ENCODE peak calls at places on chromosomes 2 and 18, in six cellular contexts. W is KBM-7; D is iris pigment epithelial cell; M is mesothelial cell of epicardium; K is T-helper 9 cell; U is CD4-positive, alpha-beta T cell. F is an unnamed sample.

GRCh38 chr2:48902521-48902920 is 147.0 kb upstream of the LHCGR start:
- DNase-seq in U (no peak), D (peak), W (no peak), K (no peak), M (no peak), F (no peak)

GRCh38 chr18:24176727-24177416 is 38.0 kb downstream of the CABYR start:
- DNase-seq in W (peak), U (peak), K (peak), M (peak), D (peak), F (peak)

GRCh38 chr2:199914372-199914958 is 3.4 kb downstream of the C2orf69 start:
- DNase-seq in K (no peak), W (no peak), U (no peak), M (no peak), D (no peak), F (no peak)

GRCh38 chr2:20212459-20212870 is 12.5 kb downstream of the SDC1 start:
- DNase-seq in D (peak), M (peak), W (no peak), K (no peak), U (no peak), F (peak)

GRCh38 chr2:229407170-229407569 is 136.1 kb upstream of the PID1 start:
- DNase-seq in K (no peak), U (no peak), D (peak), W (no peak), M (no peak), F (peak)

GRCh38 chr2:164430166-164430783 is 191.0 kb downstream of the GRB14 start:
- DNase-seq in M (no peak), D (peak), U (no peak), K (no peak), W (peak), F (no peak)

GRCh38 chr2:112957511-112957910 is 20.3 kb upstream of the IL36G start:
- DNase-seq in U (no peak), M (no peak), W (no peak), K (no peak), D (no peak), F (no peak)

GRCh38 chr2:241597561-241597960 is 39.0 kb downstream of the BOK start:
- DNase-seq in U (no peak), D (no peak), K (no peak), W (no peak), M (no peak), F (no peak)

GRCh38 chr2:230942920-230943896 is 18.2 kb upstream of the GPR55 start:
- DNase-seq in M (no peak), K (no peak), U (no peak), W (peak), D (no peak), F (no peak)

GRCh38 chr2:27735263-27735904 is 36.1 kb upstream of the MRPL33 start:
- DNase-seq in M (peak), U (peak), D (peak), W (no peak), K (peak), F (peak)

GRCh38 chr2:240618776-240619175 is 6.5 kb upstream of the GPR35 start:
- DNase-seq in D (no peak), K (no peak), M (no peak), W (no peak), U (no peak), F (no peak)

GRCh38 chr2:144320491-144320890 is 199.4 kb downstream of the ZEB2 start:
- DNase-seq in K (peak), U (peak), M (no peak), W (peak), D (peak), F (no peak)

GRCh38 chr2:219309278-219309677 is at the start of gene PTPRN:
- DNase-seq in K (no peak), U (no peak), D (peak), W (no peak), M (no peak), F (no peak)

GRCh38 chr2:15092691-15093090 is 460.2 kb downstream of the LRATD1 start:
- DNase-seq in U (no peak), M (no peak), W (no peak), K (no peak), D (peak), F (no peak)

GRCh38 chr18:58525517-58525916 is 103.4 kb downstream of the ALPK2 start:
- DNase-seq in M (peak), D (peak), U (no peak), K (no peak), W (no peak), F (no peak)

GRCh38 chr2:229419158-229419557 is 148.1 kb upstream of the PID1 start:
- DNase-seq in U (no peak), W (no peak), D (no peak), M (no peak), K (no peak), F (no peak)

GRCh38 chr18:79779700-79780190 is 18.0 kb upstream of the KCNG2 start:
- DNase-seq in K (no peak), W (no peak), M (peak), U (no peak), D (no peak), F (no peak)

GRCh38 chr2:8581601-8582041 is 100.2 kb upstream of the ID2 start:
- DNase-seq in W (no peak), K (no peak), M (no peak), D (no peak), U (no peak), F (no peak)

GRCh38 chr2:106272202-106272807 is 78.2 kb upstream of the UXS1 start:
- DNase-seq in M (no peak), W (peak), U (no peak), K (no peak), D (no peak), F (no peak)

GRCh38 chr2:66443183-66443976 is 8.5 kb downstream of the MEIS1 start:
- DNase-seq in W (no peak), K (no peak), U (no peak), D (no peak), M (no peak), F (no peak)

GRCh38 chr2:56806924-56807323 is 623.1 kb downstream of the CCDC85A start:
- DNase-seq in W (no peak), K (no peak), M (no peak), U (no peak), D (no peak), F (no peak)

GRCh38 chr18:9846162-9846915 is 39.4 kb upstream of the TXNDC2 start:
- DNase-seq in W (no peak), M (no peak), K (no peak), D (no peak), U (no peak), F (no peak)

GRCh38 chr2:165369131-165369935 is 100.2 kb upstream of the CSRNP3 start:
- DNase-seq in D (no peak), U (no peak), K (no peak), W (no peak), M (peak), F (no peak)

GRCh38 chr2:186887107-186888090 is 38.4 kb upstream of the ZSWIM2 start:
- DNase-seq in W (peak), M (no peak), K (no peak), U (no peak), D (peak), F (peak)

GRCh38 chr2:240501531-240501991 is 56.2 kb downstream of the ANKMY1 start:
- DNase-seq in D (no peak), U (no peak), M (no peak), W (no peak), K (no peak), F (no peak)

GRCh38 chr2:54871457-54872103 is 148.1 kb downstream of the EML6 start:
- DNase-seq in K (no peak), W (peak), D (peak), M (no peak), U (no peak), F (no peak)

GRCh38 chr2:238418196-238418998 is 8.3 kb upstream of the ASB1 start:
- DNase-seq in M (no peak), U (no peak), K (no peak), D (no peak), W (no peak), F (no peak)

GRCh38 chr2:136179602-136179975 is 61.6 kb upstream of the CXCR4 start:
- DNase-seq in W (no peak), D (no peak), K (no peak), M (no peak), U (no peak), F (no peak)

GRCh38 chr2:860259-860855 is 90.3 kb upstream of the SNTG2 start:
- DNase-seq in U (no peak), M (peak), K (no peak), D (no peak), W (no peak), F (no peak)

GRCh38 chr2:21617885-21618434 is 494.2 kb downstream of the TDRD15 start:
- DNase-seq in W (no peak), K (no peak), M (no peak), U (no peak), D (no peak), F (no peak)

GRCh38 chr2:114610677-114611076 is 168.2 kb downstream of the DPP10 start:
- DNase-seq in U (no peak), D (no peak), W (no peak), M (no peak), K (no peak), F (no peak)

GRCh38 chr2:37629529-37629928 is 41.9 kb downstream of the CDC42EP3 start:
- DNase-seq in M (no peak), D (peak), W (no peak), K (no peak), U (no peak), F (no peak)

GRCh38 chr2:26556309-26557243 is 78.7 kb upstream of the OTOF start:
- DNase-seq in M (no peak), D (no peak), U (no peak), W (no peak), K (no peak), F (peak)

GRCh38 chr2:46187112-46187618 is 110.0 kb upstream of the EPAS1 start:
- DNase-seq in U (no peak), K (no peak), D (no peak), M (no peak), W (peak), F (no peak)

GRCh38 chr2:32847734-32848133 is 99.0 kb upstream of the LTBP1 start:
- DNase-seq in U (no peak), W (no peak), D (no peak), M (no peak), K (no peak), F (no peak)

GRCh38 chr2:202378001-202378400 is 1.9 kb downstream of the BMPR2 start:
- DNase-seq in D (peak), M (no peak), W (no peak), K (no peak), U (no peak), F (no peak)

GRCh38 chr2:30425326-30425725 is 21.7 kb upstream of the LCLAT1 start:
- DNase-seq in U (no peak), D (no peak), W (no peak), K (no peak), M (no peak), F (no peak)

F was measured in left cardiac atrium.